ENCODE peak calls at places on chromosomes 6 and 20, in five cellular contexts. Y, S, D, M and H are unnamed samples.

GRCh38 chr6:86856937-86857563 is 80.3 kb upstream of the HTR1E start:
- DNase-seq in M (peak; percentile 44), Y (no peak), D (no peak), S (peak; percentile 43), H (peak; percentile 56)

GRCh38 chr20:57847104-57847503 is 137.3 kb upstream of the PMEPA1 start:
- DNase-seq in S (no peak), M (no peak), Y (no peak), D (no peak), H (no peak)

GRCh38 chr20:11755071-11755881 is 162.4 kb upstream of the BTBD3 start:
- DNase-seq in M (no peak), D (no peak), Y (no peak), S (peak; percentile 42), H (no peak)

GRCh38 chr20:34753706-34754461 is 49.7 kb downstream of the TP53INP2 start:
- DNase-seq in D (no peak), S (no peak), M (no peak), Y (no peak), H (no peak)

GRCh38 chr6:170448745-170449144 is 104.4 kb downstream of the PSMB1 start:
- DNase-seq in D (no peak), M (no peak), Y (no peak), S (no peak), H (no peak)

GRCh38 chr6:20811112-20811746 is 277.0 kb downstream of the CDKAL1 start:
- DNase-seq in M (no peak), S (peak; percentile 95), Y (peak; percentile 19), D (no peak), H (no peak)

GRCh38 chr20:42775037-42775436 is 414.7 kb downstream of the PTPRT start:
- DNase-seq in D (no peak), S (no peak), Y (no peak), M (no peak), H (no peak)

GRCh38 chr6:139373928-139374356 is 506 bp downstream of the CITED2 start:
- DNase-seq in Y (no peak), M (no peak), S (no peak), D (no peak), H (no peak)

GRCh38 chr6:16644540-16645250 is 116.6 kb downstream of the ATXN1 start:
- DNase-seq in Y (no peak), S (no peak), M (no peak), D (no peak), H (no peak)

GRCh38 chr6:106324726-106325335 is 729 bp downstream of the ATG5 start:
- DNase-seq in M (no peak), Y (no peak), S (no peak), D (no peak), H (no peak)

GRCh38 chr6:123380257-123380656 is 256.5 kb downstream of the TRDN start:
- DNase-seq in M (no peak), S (peak; percentile 6), D (no peak), Y (no peak), H (no peak)

GRCh38 chr6:166625356-166625755 is 1.7 kb downstream of the RPS6KA2 start:
- DNase-seq in S (peak; percentile 65), M (no peak), D (no peak), Y (no peak), H (no peak)

GRCh38 chr6:138211048-138211581 is 7.2 kb downstream of the PBOV1 start:
- DNase-seq in M (no peak), D (no peak), S (no peak), Y (no peak), H (no peak)

GRCh38 chr6:118377711-118378414 is 170.2 kb upstream of the PLN start:
- DNase-seq in S (no peak), D (no peak), M (no peak), Y (no peak), H (peak; percentile 33)

GRCh38 chr6:106360410-106360988 is at the start of gene CRYBG1:
- DNase-seq in D (no peak), S (peak; percentile 23), M (peak; percentile 82), Y (peak; percentile 47), H (peak; percentile 80)

GRCh38 chr6:55174211-55175013 is at the start of gene HCRTR2:
- DNase-seq in D (no peak), M (no peak), Y (no peak), S (no peak), H (peak; percentile 8)

GRCh38 chr6:36122495-36123269 is 7.6 kb upstream of the MAPK13 start:
- DNase-seq in M (no peak), S (no peak), Y (no peak), D (no peak), H (no peak)

GRCh38 chr20:60361761-60362410 is 403.7 kb downstream of the CDH26 start:
- DNase-seq in Y (no peak), D (no peak), S (no peak), M (no peak), H (no peak)

GRCh38 chr6:22145823-22146379 is 150.9 kb downstream of the PRL start:
- DNase-seq in Y (no peak), D (no peak), S (peak; percentile 69), M (no peak), H (no peak)

GRCh38 chr6:25958700-25959162 is 3.9 kb upstream of the TRIM38 start:
- DNase-seq in Y (no peak), D (no peak), M (no peak), S (peak; percentile 14), H (no peak)

GRCh38 chr20:3557237-3557636 is 86.4 kb downstream of the ATRN start:
- DNase-seq in M (no peak), S (no peak), D (no peak), Y (no peak), H (no peak)

GRCh38 chr6:44002591-44003344 is 124.5 kb downstream of the MRPL14 start:
- DNase-seq in Y (no peak), D (no peak), S (peak; percentile 25), M (peak; percentile 63), H (peak; percentile 59)

GRCh38 chr20:41086402-41087324 is 50.7 kb upstream of the PLCG1 start:
- DNase-seq in D (no peak), S (peak; percentile 82), M (no peak), Y (no peak), H (no peak)

GRCh38 chr6:35396991-35397390 is 54.6 kb downstream of the PPARD start:
- DNase-seq in M (peak; percentile 68), D (no peak), Y (no peak), S (no peak), H (peak; percentile 50)

GRCh38 chr6:63881791-63882190 is 246.2 kb downstream of the PHF3 start:
- DNase-seq in M (no peak), Y (no peak), D (no peak), S (no peak), H (no peak)

GRCh38 chr20:61056627-61057312 is 195.3 kb upstream of the CDH4 start:
- DNase-seq in Y (no peak), S (no peak), D (no peak), M (peak; percentile 11), H (no peak)

GRCh38 chr6:81938014-81938761 is 185.7 kb upstream of the TENT5A start:
- DNase-seq in S (peak; percentile 76), M (no peak), Y (peak; percentile 5), D (peak; percentile 42), H (peak; percentile 59)

GRCh38 chr20:2640260-2640659 is 12.2 kb upstream of the NOP56 start:
- DNase-seq in Y (no peak), M (no peak), S (no peak), D (no peak), H (no peak)

GRCh38 chr6:144215402-144215931 is 65.2 kb downstream of the STX11 start:
- DNase-seq in Y (peak; percentile 16), S (no peak), M (no peak), D (peak; percentile 8), H (peak; percentile 44)

GRCh38 chr6:111263837-111264236 is 176.5 kb downstream of the SLC16A10 start:
- DNase-seq in M (no peak), S (peak; percentile 49), Y (peak; percentile 43), D (no peak), H (no peak)

GRCh38 chr6:152096863-152097496 is 289.5 kb downstream of the ESR1 start:
- DNase-seq in Y (no peak), D (no peak), M (no peak), S (peak; percentile 71), H (no peak)

GRCh38 chr6:25295651-25296050 is 16.5 kb downstream of the CARMIL1 start:
- DNase-seq in D (no peak), S (no peak), M (no peak), Y (no peak), H (no peak)

GRCh38 chr6:106300944-106301343 is 24.6 kb downstream of the ATG5 start:
- DNase-seq in M (no peak), D (peak; percentile 12), S (peak; percentile 38), Y (no peak), H (no peak)

GRCh38 chr20:44221368-44221767 is 10.8 kb upstream of the OSER1 start:
- DNase-seq in S (no peak), D (no peak), Y (no peak), M (no peak), H (no peak)

GRCh38 chr20:31699801-31700728 is 22.6 kb downstream of the BCL2L1 start:
- DNase-seq in M (no peak), D (no peak), S (no peak), Y (no peak), H (no peak)

GRCh38 chr6:1901556-1901955 is 291.8 kb downstream of the FOXC1 start:
- DNase-seq in Y (no peak), M (no peak), S (no peak), D (no peak), H (no peak)

GRCh38 chr6:109690740-109691687 is at the start of the genes AK9 and FIG4:
- DNase-seq in Y (peak; percentile 65), D (peak; percentile 61), M (peak; percentile 95), S (peak; percentile 95), H (peak; percentile 93)
- TF ChIP-seq POLR2A in Y (peak; percentile 29), D (peak; percentile 67), M (peak; percentile 7), S (peak; percentile 63), H (peak; percentile 50)

GRCh38 chr6:32666420-32667300 is at the start of gene HLA-DQB1:
- DNase-seq in S (peak; percentile 30), Y (peak; percentile 6), D (peak; percentile 77), M (no peak), H (peak; percentile 26)
- TF ChIP-seq POLR2A in S (no peak), Y (no peak), D (peak; percentile 72), M (no peak), H (no peak)

GRCh38 chr20:53736757-53737403 is 143.2 kb upstream of the ZNF217 start:
- DNase-seq in M (no peak), Y (no peak), S (peak; percentile 14), D (peak; percentile 79), H (peak; percentile 34)

GRCh38 chr20:53739799-53740785 is 146.5 kb upstream of the ZNF217 start:
- DNase-seq in M (no peak), S (no peak), Y (no peak), D (no peak), H (no peak)

GRCh38 chr20:53737404-53738038 is 143.9 kb upstream of the ZNF217 start:
- DNase-seq in S (peak; percentile 13), M (no peak), D (no peak), Y (no peak), H (no peak)

GRCh38 chr20:53738945-53739798 is 145.5 kb upstream of the ZNF217 start:
- DNase-seq in Y (no peak), M (no peak), D (no peak), S (no peak), H (no peak)

GRCh38 chr20:53738039-53738944 is 144.7 kb upstream of the ZNF217 start:
- DNase-seq in D (no peak), Y (peak; percentile 33), S (no peak), M (peak; percentile 85), H (peak; percentile 88)
- TF ChIP-seq POLR2A in D (no peak), Y (peak; percentile 43), S (no peak), M (peak; percentile 76), H (peak; percentile 88)

GRCh38 chr6:142834853-142835252 is 110.1 kb downstream of the HIVEP2 start:
- DNase-seq in Y (no peak), S (no peak), M (no peak), D (no peak), H (no peak)
- TF ChIP-seq POLR2A in Y (no peak), S (no peak), M (no peak), D (no peak), H (no peak)

GRCh38 chr6:149862901-149863595 is 1.1 kb downstream of the LRP11 start:
- DNase-seq in D (no peak), M (peak; percentile 79), S (peak; percentile 74), Y (peak; percentile 40), H (peak; percentile 87)
- TF ChIP-seq POLR2A in D (no peak), M (no peak), S (no peak), Y (peak; percentile 53), H (peak; percentile 69)